ENCODE peak calls at places on chromosome 1, in eight cellular contexts. One of them, this sample, is unnamed.

GRCh38 chr1:230130172-230130944 is 63.3 kb downstream of the GALNT2 start:
- DNase-seq in mesenchymal stem cell: no peak
- DNase-seq in brain microvascular endothelial cell: no peak
- DNase-seq in PC-3: no peak
- DNase-seq in breast epithelium: no peak
- DNase-seq in astrocyte of the cerebellum: no peak
- DNase-seq in A549: no peak
- DNase-seq in BJ: no peak
- DNase-seq in this sample: no peak

GRCh38 chr1:171743014-171743870 is 1.4 kb upstream of the VAMP4 start:
- DNase-seq in PC-3: peak
- DNase-seq in brain microvascular endothelial cell: peak
- DNase-seq in mesenchymal stem cell: peak
- DNase-seq in breast epithelium: peak
- DNase-seq in A549: no peak
- DNase-seq in astrocyte of the cerebellum: peak
- DNase-seq in BJ: no peak
- DNase-seq in this sample: peak

GRCh38 chr1:220810179-220810653 is 23.5 kb downstream of the MTARC1 start:
- DNase-seq in BJ: no peak
- DNase-seq in PC-3: peak
- DNase-seq in astrocyte of the cerebellum: peak
- DNase-seq in breast epithelium: peak
- DNase-seq in brain microvascular endothelial cell: peak
- DNase-seq in A549: peak
- DNase-seq in mesenchymal stem cell: peak
- DNase-seq in this sample: peak

GRCh38 chr1:59399642-59400041 is 102.7 kb downstream of the FGGY start:
- DNase-seq in breast epithelium: no peak
- DNase-seq in mesenchymal stem cell: no peak
- DNase-seq in brain microvascular endothelial cell: no peak
- DNase-seq in astrocyte of the cerebellum: no peak
- DNase-seq in PC-3: no peak
- DNase-seq in A549: no peak
- DNase-seq in BJ: no peak
- DNase-seq in this sample: no peak

GRCh38 chr1:151992345-151993083 is 1.1 kb downstream of the S100A10 start:
- DNase-seq in A549: peak
- DNase-seq in breast epithelium: peak
- DNase-seq in BJ: peak
- DNase-seq in astrocyte of the cerebellum: peak
- DNase-seq in PC-3: peak
- DNase-seq in mesenchymal stem cell: peak
- DNase-seq in brain microvascular endothelial cell: peak
- DNase-seq in this sample: peak

GRCh38 chr1:220786337-220787068 is at the start of gene MTARC1:
- DNase-seq in mesenchymal stem cell: peak
- DNase-seq in breast epithelium: no peak
- DNase-seq in astrocyte of the cerebellum: no peak
- DNase-seq in BJ: no peak
- DNase-seq in brain microvascular endothelial cell: no peak
- DNase-seq in A549: peak
- DNase-seq in PC-3: peak
- DNase-seq in this sample: peak

GRCh38 chr1:62076286-62076685 is 118.4 kb upstream of the L1TD1 start:
- DNase-seq in breast epithelium: no peak
- DNase-seq in brain microvascular endothelial cell: peak
- DNase-seq in A549: peak
- DNase-seq in astrocyte of the cerebellum: peak
- DNase-seq in mesenchymal stem cell: peak
- DNase-seq in BJ: no peak
- DNase-seq in PC-3: peak
- DNase-seq in this sample: no peak

GRCh38 chr1:159030865-159031472 is 21.3 kb downstream of the IFI16 start:
- DNase-seq in brain microvascular endothelial cell: peak
- DNase-seq in A549: no peak
- DNase-seq in mesenchymal stem cell: no peak
- DNase-seq in PC-3: no peak
- DNase-seq in astrocyte of the cerebellum: no peak
- DNase-seq in BJ: no peak
- DNase-seq in breast epithelium: no peak
- DNase-seq in this sample: no peak

GRCh38 chr1:52460686-52461085 is 56.3 kb downstream of the PRPF38A start:
- DNase-seq in mesenchymal stem cell: no peak
- DNase-seq in PC-3: peak
- DNase-seq in BJ: peak
- DNase-seq in breast epithelium: no peak
- DNase-seq in A549: peak
- DNase-seq in astrocyte of the cerebellum: no peak
- DNase-seq in brain microvascular endothelial cell: no peak
- DNase-seq in this sample: no peak
- H3K4me3 ChIP-seq in mesenchymal stem cell: no peak
- H3K4me3 ChIP-seq in PC-3: no peak
- H3K4me3 ChIP-seq in BJ: no peak
- H3K4me3 ChIP-seq in breast epithelium: no peak
- H3K4me3 ChIP-seq in A549: no peak
- H3K4me3 ChIP-seq in astrocyte of the cerebellum: no peak
- H3K4me3 ChIP-seq in brain microvascular endothelial cell: no peak
- H3K4me3 ChIP-seq in this sample: no peak

GRCh38 chr1:12142141-12142823 is 24.5 kb upstream of the TNFRSF1B start:
- DNase-seq in mesenchymal stem cell: no peak
- DNase-seq in brain microvascular endothelial cell: no peak
- DNase-seq in breast epithelium: no peak
- DNase-seq in BJ: no peak
- DNase-seq in PC-3: no peak
- DNase-seq in A549: no peak
- DNase-seq in astrocyte of the cerebellum: no peak
- DNase-seq in this sample: no peak
- H3K4me3 ChIP-seq in mesenchymal stem cell: no peak
- H3K4me3 ChIP-seq in brain microvascular endothelial cell: no peak
- H3K4me3 ChIP-seq in breast epithelium: no peak
- H3K4me3 ChIP-seq in BJ: no peak
- H3K4me3 ChIP-seq in PC-3: no peak
- H3K4me3 ChIP-seq in A549: no peak
- H3K4me3 ChIP-seq in astrocyte of the cerebellum: no peak
- H3K4me3 ChIP-seq in this sample: no peak

GRCh38 chr1:162366149-162366548 is 10.5 kb downstream of the SPATA46 start:
- DNase-seq in A549: no peak
- DNase-seq in astrocyte of the cerebellum: no peak
- DNase-seq in brain microvascular endothelial cell: no peak
- DNase-seq in mesenchymal stem cell: no peak
- DNase-seq in BJ: no peak
- DNase-seq in PC-3: no peak
- DNase-seq in breast epithelium: no peak
- DNase-seq in this sample: no peak

GRCh38 chr1:162367772-162368171 is 8.9 kb downstream of the SPATA46 start:
- DNase-seq in astrocyte of the cerebellum: no peak
- DNase-seq in A549: no peak
- DNase-seq in brain microvascular endothelial cell: no peak
- DNase-seq in breast epithelium: no peak
- DNase-seq in BJ: no peak
- DNase-seq in PC-3: no peak
- DNase-seq in mesenchymal stem cell: no peak
- DNase-seq in this sample: no peak

GRCh38 chr1:162366671-162367070 is 10.0 kb downstream of the SPATA46 start:
- DNase-seq in PC-3: no peak
- DNase-seq in astrocyte of the cerebellum: no peak
- DNase-seq in A549: no peak
- DNase-seq in mesenchymal stem cell: no peak
- DNase-seq in brain microvascular endothelial cell: no peak
- DNase-seq in breast epithelium: no peak
- DNase-seq in BJ: no peak
- DNase-seq in this sample: no peak

GRCh38 chr1:162368451-162368850 is 8.2 kb downstream of the SPATA46 start:
- DNase-seq in PC-3: no peak
- DNase-seq in brain microvascular endothelial cell: no peak
- DNase-seq in astrocyte of the cerebellum: no peak
- DNase-seq in breast epithelium: no peak
- DNase-seq in BJ: no peak
- DNase-seq in mesenchymal stem cell: no peak
- DNase-seq in A549: no peak
- DNase-seq in this sample: no peak

GRCh38 chr1:162367073-162367472 is 9.6 kb downstream of the SPATA46 start:
- DNase-seq in breast epithelium: no peak
- DNase-seq in BJ: no peak
- DNase-seq in mesenchymal stem cell: no peak
- DNase-seq in A549: no peak
- DNase-seq in astrocyte of the cerebellum: no peak
- DNase-seq in brain microvascular endothelial cell: no peak
- DNase-seq in PC-3: no peak
- DNase-seq in this sample: no peak
- H3K4me3 ChIP-seq in breast epithelium: peak
- H3K4me3 ChIP-seq in BJ: peak
- H3K4me3 ChIP-seq in mesenchymal stem cell: peak
- H3K4me3 ChIP-seq in A549: no peak
- H3K4me3 ChIP-seq in astrocyte of the cerebellum: no peak
- H3K4me3 ChIP-seq in brain microvascular endothelial cell: peak
- H3K4me3 ChIP-seq in PC-3: no peak
- H3K4me3 ChIP-seq in this sample: no peak

DNA sequence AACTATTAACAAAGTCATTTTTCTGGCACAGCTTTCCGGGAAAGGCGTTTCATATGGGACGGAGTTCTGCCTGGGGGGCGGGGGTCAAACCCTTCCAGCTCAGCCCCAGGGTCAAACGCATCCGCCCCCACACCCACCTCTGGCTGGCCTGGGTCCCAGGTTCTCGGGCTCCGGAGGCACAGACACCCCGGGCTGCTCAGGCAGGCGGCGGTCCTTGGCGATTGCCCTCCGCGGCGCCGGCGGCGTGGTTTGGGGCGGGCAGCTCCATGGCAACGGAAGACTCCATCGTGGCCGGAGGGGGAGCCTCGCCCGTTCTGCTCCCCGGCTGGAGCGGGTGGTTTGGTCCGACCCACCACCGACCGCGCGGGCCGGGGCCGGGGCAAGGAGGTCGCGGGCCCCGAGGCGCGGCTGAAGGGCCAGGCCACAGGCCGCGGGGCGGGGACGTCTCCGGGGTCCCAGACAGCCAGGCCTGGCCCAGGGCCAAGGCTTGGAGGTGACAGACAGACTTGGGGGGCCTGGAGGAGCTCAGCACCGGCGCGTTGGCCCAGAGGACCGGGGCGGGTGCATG is at the start of gene CFAP74:
- DNase-seq in brain microvascular endothelial cell: peak
- DNase-seq in astrocyte of the cerebellum: no peak
- DNase-seq in BJ: no peak
- DNase-seq in A549: no peak
- DNase-seq in PC-3: no peak
- DNase-seq in mesenchymal stem cell: peak
- DNase-seq in breast epithelium: no peak
- DNase-seq in this sample: peak
- H3K4me3 ChIP-seq in brain microvascular endothelial cell: peak
- H3K4me3 ChIP-seq in astrocyte of the cerebellum: peak
- H3K4me3 ChIP-seq in BJ: no peak
- H3K4me3 ChIP-seq in A549: no peak
- H3K4me3 ChIP-seq in PC-3: peak
- H3K4me3 ChIP-seq in mesenchymal stem cell: no peak
- H3K4me3 ChIP-seq in breast epithelium: peak
- H3K4me3 ChIP-seq in this sample: peak

GRCh38 chr1:210500831-210501230 is 172.1 kb downstream of the HHAT start:
- DNase-seq in PC-3: no peak
- DNase-seq in astrocyte of the cerebellum: no peak
- DNase-seq in A549: no peak
- DNase-seq in breast epithelium: no peak
- DNase-seq in brain microvascular endothelial cell: no peak
- DNase-seq in mesenchymal stem cell: no peak
- DNase-seq in BJ: no peak
- DNase-seq in this sample: no peak

GRCh38 chr1:210499956-210500355 is 171.3 kb downstream of the HHAT start:
- DNase-seq in brain microvascular endothelial cell: no peak
- DNase-seq in BJ: no peak
- DNase-seq in mesenchymal stem cell: no peak
- DNase-seq in astrocyte of the cerebellum: no peak
- DNase-seq in A549: no peak
- DNase-seq in breast epithelium: no peak
- DNase-seq in PC-3: no peak
- DNase-seq in this sample: no peak

GRCh38 chr1:210505601-210506564 is 177.2 kb downstream of the HHAT start:
- DNase-seq in breast epithelium: no peak
- DNase-seq in mesenchymal stem cell: no peak
- DNase-seq in astrocyte of the cerebellum: no peak
- DNase-seq in BJ: no peak
- DNase-seq in brain microvascular endothelial cell: no peak
- DNase-seq in PC-3: no peak
- DNase-seq in A549: no peak
- DNase-seq in this sample: no peak

GRCh38 chr1:210504286-210504685 is 175.6 kb downstream of the HHAT start:
- DNase-seq in BJ: no peak
- DNase-seq in astrocyte of the cerebellum: no peak
- DNase-seq in mesenchymal stem cell: no peak
- DNase-seq in PC-3: no peak
- DNase-seq in A549: no peak
- DNase-seq in brain microvascular endothelial cell: no peak
- DNase-seq in breast epithelium: no peak
- DNase-seq in this sample: no peak
- H3K4me3 ChIP-seq in BJ: no peak
- H3K4me3 ChIP-seq in astrocyte of the cerebellum: no peak
- H3K4me3 ChIP-seq in mesenchymal stem cell: no peak
- H3K4me3 ChIP-seq in PC-3: no peak
- H3K4me3 ChIP-seq in A549: no peak
- H3K4me3 ChIP-seq in brain microvascular endothelial cell: no peak
- H3K4me3 ChIP-seq in breast epithelium: no peak
- H3K4me3 ChIP-seq in this sample: no peak

DNA sequence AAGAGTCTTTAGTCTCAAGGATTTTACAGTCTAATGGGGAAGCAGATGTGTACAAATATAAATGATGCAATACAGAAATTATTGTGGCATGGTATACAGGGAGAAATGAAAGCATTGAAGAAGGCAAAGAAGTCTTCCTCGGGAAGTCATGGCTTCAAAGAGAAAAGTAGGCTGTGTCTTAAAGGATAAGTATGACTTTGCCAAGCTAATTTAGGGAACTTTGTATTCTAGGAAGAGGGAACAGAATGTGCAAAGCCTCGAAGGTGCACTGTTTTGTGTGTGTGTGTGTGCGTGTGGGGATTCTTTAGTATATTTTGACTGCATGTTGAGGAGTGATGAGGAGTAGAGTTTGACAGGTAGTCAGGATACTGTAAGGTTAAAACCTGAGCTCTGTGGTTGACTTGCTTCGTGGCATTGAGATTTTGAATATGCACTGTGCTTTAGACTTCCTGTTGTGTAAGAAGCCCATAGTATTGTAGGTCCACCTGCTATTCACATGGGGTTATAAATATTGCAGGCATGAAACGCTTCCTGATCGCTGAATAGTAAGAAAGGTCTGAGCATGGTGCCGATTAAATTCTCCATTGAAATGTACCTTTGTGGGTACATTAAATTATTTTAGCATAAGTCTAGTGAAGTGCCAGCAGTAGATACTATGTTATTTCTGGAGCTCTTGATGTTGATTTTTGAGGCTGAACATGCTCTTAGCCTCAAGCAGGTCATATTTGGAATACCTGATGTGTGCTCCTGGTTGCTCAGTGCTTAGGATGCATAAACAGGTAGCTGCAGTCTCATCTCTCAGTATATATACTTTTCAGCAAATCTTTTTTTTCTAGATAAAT is 8.0 kb downstream of the SMAP2 start:
- DNase-seq in brain microvascular endothelial cell: no peak
- DNase-seq in A549: no peak
- DNase-seq in mesenchymal stem cell: no peak
- DNase-seq in breast epithelium: no peak
- DNase-seq in PC-3: no peak
- DNase-seq in BJ: no peak
- DNase-seq in astrocyte of the cerebellum: no peak
- DNase-seq in this sample: no peak
- H3K4me3 ChIP-seq in brain microvascular endothelial cell: no peak
- H3K4me3 ChIP-seq in A549: no peak
- H3K4me3 ChIP-seq in mesenchymal stem cell: no peak
- H3K4me3 ChIP-seq in breast epithelium: no peak
- H3K4me3 ChIP-seq in PC-3: no peak
- H3K4me3 ChIP-seq in BJ: no peak
- H3K4me3 ChIP-seq in astrocyte of the cerebellum: no peak
- H3K4me3 ChIP-seq in this sample: no peak